ENCODE peak calls at places on chromosome 10, in eight cellular contexts. O is midbrain; J is KG1; N is activated gamma-delta T cell treated with anti-CD3 and anti-CD28 coated beads, Interleukin-2, amount 50 U/mL, for 16 hours; U is astrocyte of the hippocampus; Z is prostate gland; X is aorta; M is T-helper 9 cell. E is an unnamed sample.

GRCh38 chr10:21978191-21978862 is 25.2 kb downstream of the DNAJC1 start:
- DNase-seq in O (peak; percentile 30), U (peak; percentile 52), N (no peak), Z (no peak), X (no peak), J (no peak), M (no peak), E (no peak)

GRCh38 chr10:104072786-104073185 is 12.9 kb downstream of the COL17A1 start:
- DNase-seq in O (no peak), M (no peak), Z (no peak), J (no peak), N (no peak), X (no peak), U (no peak), E (no peak)

GRCh38 chr10:124042656-124043309 is 50.6 kb downstream of the CHST15 start:
- DNase-seq in O (no peak), Z (peak; percentile 36), X (no peak), N (no peak), J (no peak), U (no peak), M (no peak), E (peak; percentile 71)

GRCh38 chr10:68526634-68527132 is 640 bp downstream of the SLC25A16 start:
- DNase-seq in O (no peak), N (no peak), Z (no peak), X (no peak), U (no peak), M (no peak), J (no peak), E (no peak)

GRCh38 chr10:60828489-60828852 is 50.2 kb downstream of the CDK1 start:
- DNase-seq in J (no peak), N (no peak), X (no peak), O (no peak), Z (no peak), U (peak; percentile 44), M (no peak), E (no peak)

GRCh38 chr10:79176949-79177602 is 108.3 kb downstream of the ZMIZ1 start:
- DNase-seq in J (no peak), N (no peak), X (peak; percentile 77), M (no peak), O (peak; percentile 18), U (peak; percentile 67), Z (no peak), E (no peak)

GRCh38 chr10:28137907-28138880 is 139.3 kb upstream of the ODAD2 start:
- DNase-seq in O (no peak), Z (no peak), J (no peak), U (peak; percentile 49), M (no peak), X (no peak), N (no peak), E (no peak)

GRCh38 chr10:79446451-79447020 is 1.1 kb upstream of the ZCCHC24 start:
- DNase-seq in X (peak; percentile 86), M (peak; percentile 21), Z (peak; percentile 25), U (peak; percentile 62), J (no peak), O (peak; percentile 24), N (no peak), E (no peak)

GRCh38 chr10:93541402-93542357 is 24.8 kb upstream of the FFAR4 start:
- DNase-seq in Z (no peak), J (no peak), O (no peak), M (no peak), N (no peak), U (peak; percentile 60), X (peak; percentile 70), E (no peak)

GRCh38 chr10:24669285-24669861 is 54.3 kb downstream of the ARHGAP21 start:
- DNase-seq in O (no peak), J (no peak), M (no peak), X (no peak), Z (no peak), U (no peak), N (no peak), E (no peak)

GRCh38 chr10:28676297-28676967 is 889 bp upstream of the BAMBI start:
- DNase-seq in N (no peak), U (peak; percentile 53), X (no peak), J (no peak), O (no peak), Z (no peak), M (peak; percentile 11), E (no peak)

GRCh38 chr10:73819513-73820093 is 8.2 kb upstream of the NDST2 start:
- DNase-seq in O (no peak), M (no peak), J (no peak), U (peak; percentile 30), N (no peak), X (peak; percentile 61), Z (peak; percentile 74), E (no peak)

GRCh38 chr10:8331896-8332729 is 277.6 kb downstream of the GATA3 start:
- DNase-seq in Z (peak; percentile 21), M (peak; percentile 80), O (peak; percentile 25), X (peak; percentile 68), U (peak; percentile 88), N (peak; percentile 70), J (peak; percentile 47), E (peak; percentile 24)

GRCh38 chr10:103564116-103564501 is 70.6 kb downstream of the NEURL1 start:
- DNase-seq in J (no peak), Z (no peak), M (no peak), X (no peak), U (no peak), O (no peak), N (no peak), E (no peak)

GRCh38 chr10:97089209-97089865 is 96.4 kb downstream of the SLIT1 start:
- DNase-seq in J (no peak), M (no peak), N (no peak), O (no peak), U (no peak), X (no peak), Z (no peak), E (no peak)

GRCh38 chr10:121070257-121070656 is 219.1 kb downstream of the WDR11 start:
- DNase-seq in N (no peak), J (no peak), Z (no peak), U (no peak), M (no peak), X (no peak), O (no peak), E (no peak)

GRCh38 chr10:6117711-6118110 is 28.9 kb downstream of the RBM17 start:
- DNase-seq in U (no peak), M (no peak), Z (no peak), N (no peak), O (no peak), J (no peak), X (no peak), E (no peak)

GRCh38 chr10:123833170-123833850 is 58.3 kb downstream of the CPXM2 start:
- DNase-seq in X (no peak), U (no peak), O (no peak), Z (no peak), J (no peak), M (no peak), N (no peak), E (no peak)

GRCh38 chr10:91050371-91051034 is 129.6 kb upstream of the ANKRD1 start:
- DNase-seq in X (no peak), N (no peak), Z (no peak), M (no peak), J (no peak), U (peak; percentile 12), O (no peak), E (no peak)

GRCh38 chr10:52215745-52216361 is 98.2 kb upstream of the DKK1 start:
- DNase-seq in N (peak; percentile 9), J (peak; percentile 50), Z (peak; percentile 37), O (peak; percentile 74), U (peak; percentile 75), X (no peak), M (peak; percentile 6), E (peak; percentile 85)

GRCh38 chr10:4434536-4435071 is 391.4 kb upstream of the AKR1E2 start:
- DNase-seq in O (no peak), J (no peak), Z (no peak), M (no peak), X (no peak), N (no peak), U (no peak), E (no peak)

GRCh38 chr10:104589871-104590270 is 51.2 kb upstream of the SORCS3 start:
- DNase-seq in M (no peak), X (no peak), J (no peak), O (no peak), U (peak; percentile 65), N (no peak), Z (no peak), E (no peak)

GRCh38 chr10:117215079-117215478 is 17.8 kb downstream of the KCNK18 start:
- DNase-seq in O (no peak), J (no peak), M (no peak), X (no peak), Z (no peak), U (no peak), N (no peak), E (no peak)

GRCh38 chr10:103718247-103718620 is 137.1 kb downstream of the SH3PXD2A start:
- DNase-seq in X (no peak), U (no peak), Z (no peak), O (no peak), N (no peak), M (no peak), J (no peak), E (no peak)

GRCh38 chr10:103609231-103610082 is 116.0 kb downstream of the NEURL1 start:
- DNase-seq in U (peak; percentile 35), O (no peak), N (no peak), M (no peak), X (no peak), Z (peak; percentile 40), J (no peak), E (peak; percentile 51)

GRCh38 chr10:132774905-132775863 is 10.8 kb downstream of the NKX6-2 start:
- DNase-seq in U (peak; percentile 92), X (no peak), J (no peak), Z (no peak), O (peak; percentile 90), M (no peak), N (no peak), E (peak; percentile 97)

GRCh38 chr10:26556756-26557640 is 118.9 kb downstream of the APBB1IP start:
- DNase-seq in U (peak; percentile 77), Z (no peak), N (peak; percentile 9), X (no peak), M (no peak), O (peak; percentile 74), J (no peak), E (peak; percentile 66)

GRCh38 chr10:99760321-99760720 is 22.1 kb upstream of the ABCC2 start:
- DNase-seq in J (no peak), M (no peak), X (no peak), Z (no peak), N (no peak), O (no peak), U (no peak), E (no peak)

GRCh38 chr10:78602201-78602917 is 466.4 kb upstream of the ZMIZ1 start:
- DNase-seq in J (no peak), M (no peak), Z (no peak), U (no peak), O (no peak), X (no peak), N (no peak), E (no peak)

GRCh38 chr10:86970152-86970886 is 2.0 kb downstream of the ADIRF start:
- DNase-seq in J (no peak), O (no peak), U (no peak), Z (peak; percentile 63), X (peak; percentile 93), N (no peak), M (no peak), E (no peak)

GRCh38 chr10:24383681-24384106 is 174.8 kb downstream of the KIAA1217 start:
- DNase-seq in O (peak; percentile 29), U (peak; percentile 100), N (no peak), M (no peak), J (peak; percentile 35), Z (peak; percentile 92), X (peak; percentile 90), E (peak; percentile 47)

GRCh38 chr10:26755443-26755903 is 58.0 kb downstream of the PDSS1 start:
- DNase-seq in J (no peak), Z (no peak), U (peak; percentile 67), X (no peak), O (no peak), N (no peak), M (no peak), E (no peak)